ENCODE peak calls at places on chromosomes 5 and 9, in four cellular contexts. W is naive B cell, Y is cerebellum, J is BJ. U is an unnamed sample.
A peak's percentile ranks its signal among the peaks of the same experiment; 100 is the strongest.

GRCh38 chr9:98109052-98109451 is 10.0 kb downstream of the TRIM14 start:
- DNase-seq in W (no peak), Y (no peak), J (no peak), U (no peak)

GRCh38 chr9:115115924-115116323 is 2.0 kb downstream of the TNC start:
- DNase-seq in W (no peak), Y (no peak), J (no peak), U (no peak)

GRCh38 chr9:4573176-4573575 is 82.9 kb downstream of the SLC1A1 start:
- DNase-seq in W (no peak), Y (no peak), J (no peak), U (no peak)

GRCh38 chr9:7841831-7842230 is 42.3 kb upstream of the DMAC1 start:
- DNase-seq in W (no peak), Y (peak; percentile 51), J (no peak), U (no peak)

GRCh38 chr5:82849885-82850284 is 227.3 kb downstream of the TMEM167A start:
- DNase-seq in W (no peak), Y (no peak), J (no peak), U (no peak)

GRCh38 chr9:98916660-98917059 is 27.0 kb upstream of the COL15A1 start:
- DNase-seq in W (no peak), Y (no peak), J (no peak), U (no peak)

GRCh38 chr9:95197692-95198271 is 119.7 kb downstream of the FANCC start:
- DNase-seq in W (no peak), Y (peak; percentile 8), J (no peak), U (no peak)

GRCh38 chr5:117945261-117945660 is 1043.1 kb downstream of the DTWD2 start:
- DNase-seq in W (no peak), Y (no peak), J (no peak), U (no peak)

GRCh38 chr9:33466565-33467495 is 6.9 kb downstream of the NOL6 start:
- DNase-seq in W (peak; percentile 34), Y (peak; percentile 79), J (no peak), U (peak; percentile 36)

GRCh38 chr9:38057416-38058195 is 11.4 kb downstream of the SHB start:
- DNase-seq in W (no peak), Y (peak; percentile 31), J (no peak), U (no peak)

GRCh38 chr5:84249918-84250635 is 134.6 kb downstream of the EDIL3 start:
- DNase-seq in W (no peak), Y (no peak), J (no peak), U (no peak)

GRCh38 chr5:514101-514485 is 10.2 kb downstream of the SLC9A3 start:
- DNase-seq in W (no peak), Y (no peak), J (no peak), U (no peak)

GRCh38 chr9:76553680-76554079 is 94.7 kb downstream of the GCNT1 start:
- DNase-seq in W (no peak), Y (no peak), J (no peak), U (no peak)

GRCh38 chr5:55711531-55712022 is 547 bp downstream of the SLC38A9 start:
- DNase-seq in W (peak; percentile 2), Y (no peak), J (no peak), U (no peak)

GRCh38 chr9:19416143-19416542 is 7.3 kb downstream of the ACER2 start:
- DNase-seq in W (no peak), Y (no peak), J (no peak), U (no peak)

GRCh38 chr9:14183001-14183400 is 130.9 kb downstream of the NFIB start:
- DNase-seq in W (no peak), Y (no peak), J (no peak), U (no peak)

GRCh38 chr9:76926324-76926731 is 20.4 kb upstream of the PRUNE2 start:
- DNase-seq in W (no peak), Y (no peak), J (peak; percentile 48), U (no peak)

GRCh38 chr9:83583151-83584014 is 39.6 kb upstream of the IDNK start:
- DNase-seq in W (peak; percentile 18), Y (peak; percentile 19), J (peak; percentile 10), U (peak; percentile 29)

U was measured in PC-9.